ENCODE peak calls at places on chromosome 18, in six cellular contexts. Q is stomach; M is endodermal cell; Z is CD8-positive, alpha-beta memory T cell; P is left ventricle myocardium inferior; E is dorsolateral prefrontal cortex. O is an unnamed sample.

GRCh38 chr18:62751341-62751821 is 36.0 kb downstream of the PHLPP1 start:
- DNase-seq in M (peak; percentile 85), P (no peak), Z (no peak), E (no peak), Q (no peak), O (peak; percentile 75)

GRCh38 chr18:57241869-57242268 is 95.0 kb downstream of the BOD1L2 start:
- DNase-seq in Z (no peak), E (no peak), P (no peak), Q (no peak), M (no peak), O (no peak)

GRCh38 chr18:46894124-46894523 is 23.2 kb downstream of the PIAS2 start:
- DNase-seq in Z (no peak), E (no peak), Q (no peak), P (no peak), M (no peak), O (no peak)

GRCh38 chr18:50282521-50283335 is 1.4 kb upstream of the MBD1 start:
- DNase-seq in Z (no peak), P (no peak), M (no peak), Q (no peak), E (no peak), O (no peak)

GRCh38 chr18:29311580-29311979 is 1134.7 kb upstream of the CDH2 start:
- DNase-seq in Q (no peak), E (no peak), Z (no peak), P (no peak), M (no peak), O (peak; percentile 13)

GRCh38 chr18:35189510-35189909 is 51.3 kb upstream of the ZNF397 start:
- DNase-seq in Q (no peak), E (no peak), Z (no peak), P (no peak), M (no peak), O (no peak)

GRCh38 chr18:66867653-66868052 is 263.8 kb upstream of the CDH19 start:
- DNase-seq in Q (no peak), Z (no peak), E (no peak), M (no peak), P (no peak), O (no peak)

GRCh38 chr18:36187138-36187825 is at the start of gene MOCOS:
- DNase-seq in E (peak; percentile 60), Q (peak; percentile 89), Z (peak; percentile 43), P (peak; percentile 82), M (peak; percentile 94), O (peak; percentile 81)

GRCh38 chr18:76428396-76429261 is 66.4 kb downstream of the ZNF516 start:
- DNase-seq in Q (no peak), P (no peak), E (no peak), Z (no peak), M (no peak), O (no peak)

GRCh38 chr18:13635046-13635445 is 91.3 kb downstream of the FAM210A start:
- DNase-seq in E (no peak), Q (no peak), Z (no peak), M (no peak), P (peak; percentile 62), O (no peak)

GRCh38 chr18:52617931-52618330 is 277.9 kb downstream of the DCC start:
- DNase-seq in P (no peak), M (no peak), E (no peak), Q (no peak), Z (no peak), O (no peak)

GRCh38 chr18:44924750-44925534 is 244.3 kb downstream of the SETBP1 start:
- DNase-seq in P (no peak), Z (no peak), M (no peak), E (no peak), Q (no peak), O (no peak)

GRCh38 chr18:76432274-76432755 is 62.7 kb downstream of the ZNF516 start:
- DNase-seq in Z (no peak), E (no peak), P (no peak), M (no peak), Q (no peak), O (no peak)

GRCh38 chr18:67733094-67733493 is 216.6 kb upstream of the DSEL start:
- DNase-seq in P (no peak), Z (no peak), M (no peak), E (no peak), Q (no peak), O (peak; percentile 25)

DNA sequence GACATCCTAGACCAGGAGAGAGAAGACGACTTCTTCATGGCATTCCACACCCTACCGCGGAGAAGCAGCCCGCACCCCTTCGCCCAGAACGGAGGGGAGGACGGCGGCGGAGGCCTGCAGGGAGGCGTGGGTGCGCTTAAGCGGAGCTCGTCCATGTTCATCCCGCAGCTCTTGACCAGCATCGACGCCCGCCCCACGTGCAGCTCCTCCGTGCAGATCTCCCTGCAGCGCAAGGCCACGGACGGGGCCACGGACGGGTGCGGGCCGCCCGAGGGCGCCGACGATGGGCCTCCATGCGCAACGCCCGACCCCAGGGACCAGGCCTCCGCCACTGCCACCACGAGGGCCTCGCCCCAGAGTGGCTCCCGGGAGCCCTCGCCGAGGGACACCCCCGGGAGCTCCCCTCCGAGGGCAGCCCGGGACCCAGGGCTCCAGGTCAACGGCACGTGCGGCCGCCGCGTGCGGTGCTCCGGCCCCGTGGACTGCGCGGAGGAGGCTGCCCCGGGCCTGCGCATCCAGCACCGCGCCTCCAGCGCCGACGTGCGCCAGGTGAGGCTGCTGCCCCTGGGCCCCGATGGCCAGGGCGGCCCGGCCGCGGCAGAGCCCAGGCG is 211.8 kb downstream of the NEDD4L start:
- DNase-seq in Z (no peak), M (peak; percentile 52), P (peak; percentile 29), Q (no peak), E (no peak), O (no peak)
- H3K27ac ChIP-seq in Z (no peak overlapping the region), M (no peak overlapping the region), P (peak overlapping the region; percentile 89), Q (no peak overlapping the region), E (no peak overlapping the region), O (no peak overlapping the region)

GRCh38 chr18:12287131-12287681 is 20.8 kb upstream of the TUBB6 start:
- DNase-seq in E (no peak), Q (no peak), P (no peak), M (peak; percentile 86), Z (no peak), O (no peak)
- H3K27me3 ChIP-seq in E (peaks cover 26% of the 10 kb centered on the region), Q (peaks cover 40% of the 10 kb centered on the region), P (peaks cover 12% of the 10 kb centered on the region), M (peaks cover 38% of the 10 kb centered on the region), Z (no peaks in the 10 kb centered on the region), O (peaks cover 9% of the 10 kb centered on the region)

DNA sequence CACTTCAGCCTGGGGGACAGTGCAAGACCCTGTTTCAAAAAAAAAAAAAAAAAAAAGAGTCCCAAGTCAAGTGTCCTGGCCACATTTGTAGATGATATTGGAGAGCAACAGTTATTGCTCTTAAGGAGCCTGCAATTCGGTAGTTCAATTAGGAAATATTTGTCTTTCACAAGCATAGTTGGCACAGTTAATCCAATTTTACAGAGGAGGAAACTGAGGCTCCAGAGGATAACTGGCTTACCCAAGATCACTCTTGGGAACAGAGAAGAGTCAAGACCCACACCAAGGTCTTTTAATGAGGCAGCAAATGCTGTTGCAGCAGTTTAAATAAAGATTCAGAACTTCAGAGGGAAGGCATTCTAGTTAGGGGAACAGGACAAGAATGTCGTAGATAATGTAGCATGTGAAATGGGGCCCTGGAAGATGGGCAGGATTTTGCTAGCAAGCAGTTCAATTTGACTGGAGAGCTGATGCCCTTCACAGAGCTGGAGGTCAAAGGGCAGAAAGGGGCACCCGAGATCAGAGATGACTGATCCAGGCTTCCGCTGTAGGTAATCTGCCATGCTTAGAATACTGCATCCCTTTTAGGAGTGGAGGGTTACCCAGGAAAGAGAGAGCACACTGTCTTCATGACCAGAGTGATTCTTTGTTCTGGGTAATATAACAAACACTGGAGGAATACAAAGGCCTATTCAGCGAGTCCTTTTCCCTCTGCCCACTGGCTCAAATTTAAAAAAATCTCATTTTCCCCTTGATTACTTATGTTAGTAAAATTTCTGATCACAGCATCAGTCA is 3.0 kb downstream of the NPC1 start:
- DNase-seq in Q (no peak), Z (no peak), P (no peak), E (no peak), M (no peak), O (no peak)
- H3K27ac ChIP-seq in Q (no peak overlapping the region), Z (no peak overlapping the region), P (no peak overlapping the region), E (peak overlapping the region; percentile 100), M (peak overlapping the region; percentile 2), O (no peak overlapping the region)

GRCh38 chr18:10739152-10739551 is 213.3 kb downstream of the NAPG start:
- DNase-seq in Z (no peak), E (no peak), P (no peak), M (no peak), Q (no peak), O (peak; percentile 49)
- H3K27me3 ChIP-seq in Z (no peaks in the 10 kb centered on the region), E (no peaks in the 10 kb centered on the region), P (no peaks in the 10 kb centered on the region), M (no peaks in the 10 kb centered on the region), Q (no peaks in the 10 kb centered on the region), O (no peaks in the 10 kb centered on the region)

DNA sequence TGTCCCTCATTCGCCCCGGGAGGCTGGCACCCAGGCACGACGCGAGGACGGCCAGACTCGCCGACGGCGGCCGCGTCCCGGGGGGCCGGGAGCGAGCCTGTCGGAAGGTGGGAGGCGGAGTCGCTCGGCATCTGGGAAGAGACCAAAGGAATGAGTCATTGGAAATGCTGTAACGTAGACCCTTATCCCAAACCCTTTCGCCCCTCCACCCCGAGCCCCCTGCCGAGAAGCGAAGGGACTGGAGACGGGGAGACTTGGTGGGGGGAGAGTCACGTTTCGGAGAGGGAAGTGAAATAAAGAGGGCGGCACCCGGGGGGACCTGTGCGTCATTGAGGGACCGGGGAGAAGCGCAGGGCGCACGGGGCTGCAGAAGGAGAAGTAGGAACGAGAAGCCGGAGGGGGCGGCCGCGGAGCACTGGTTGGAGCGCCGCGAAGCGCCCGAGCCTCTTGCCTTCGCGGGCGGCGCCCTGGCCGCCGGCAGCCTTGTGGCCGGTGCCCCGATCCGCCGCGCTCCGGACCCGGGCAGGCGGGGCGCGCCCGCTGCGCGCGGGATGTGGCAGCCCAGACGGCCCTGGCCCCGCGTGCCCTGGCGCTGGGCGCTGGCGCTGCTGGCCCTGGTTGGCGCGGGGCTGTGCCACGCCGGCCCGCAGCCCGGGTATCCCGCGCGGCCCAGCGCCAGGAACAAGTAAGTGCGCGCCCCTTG is at the start of gene EMILIN2:
- DNase-seq in M (peak; percentile 88), Q (peak; percentile 55), E (no peak), Z (peak; percentile 6), P (peak; percentile 75), O (peak; percentile 78)
- H3K27ac ChIP-seq in M (no peak within 1 kb of the TSS), Q (peak within 1 kb of the TSS; percentile 3), E (no peak within 1 kb of the TSS), Z (no peak within 1 kb of the TSS), P (peak within 1 kb of the TSS; percentile 80), O (peak within 1 kb of the TSS; percentile 94)

DNA sequence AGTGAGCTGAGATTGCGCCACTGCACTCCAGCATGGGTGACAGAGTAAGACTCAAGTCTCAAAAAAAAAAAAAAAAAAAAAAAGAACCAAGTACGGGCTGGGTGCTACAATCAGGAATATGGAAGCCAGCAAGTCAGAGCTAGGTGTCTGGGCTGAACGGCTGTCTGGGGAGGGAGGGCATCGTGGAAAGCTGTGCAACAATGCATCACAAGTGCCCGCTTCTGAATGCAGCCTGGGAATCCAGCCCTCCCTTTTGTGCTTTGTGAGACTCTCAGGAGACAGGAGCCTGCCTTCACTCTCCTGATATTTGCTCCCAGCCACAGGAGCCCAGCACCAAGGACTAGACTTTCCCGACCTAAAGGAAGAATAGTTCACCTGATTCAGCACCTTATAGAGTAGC is 124.9 kb upstream of the SMAD2 start:
- DNase-seq in P (no peak), Z (no peak), Q (no peak), M (no peak), E (peak; percentile 18), O (no peak)
- H3K27me3 ChIP-seq in P (peaks cover 14% of the 10 kb centered on the region), Z (no peaks in the 10 kb centered on the region), Q (no peaks in the 10 kb centered on the region), M (no peaks in the 10 kb centered on the region), E (no peaks in the 10 kb centered on the region), O (no peaks in the 10 kb centered on the region)

O was measured in cardiac muscle cell.